ENCODE peak calls at places on chromosomes 7 and 10, in seven cellular contexts. L, R, Y, F, G, S and W are unnamed samples.

GRCh38 chr10:43402880-43403452 is 6.0 kb downstream of the HNRNPF start:
- DNase-seq in L (no peak), R (no peak), Y (no peak), F (no peak), G (no peak), S (no peak), W (no peak)

GRCh38 chr7:95917622-95918021 is 145.3 kb downstream of the DYNC1I1 start:
- DNase-seq in L (no peak), R (no peak), Y (no peak), F (no peak), G (no peak), S (no peak), W (no peak)

GRCh38 chr7:157792241-157792950 is 455.6 kb downstream of the DNAJB6 start:
- DNase-seq in L (no peak), R (no peak), Y (no peak), F (no peak), G (no peak), S (no peak), W (no peak)

GRCh38 chr7:135499818-135500217 is 10.1 kb downstream of the CNOT4 start:
- DNase-seq in L (no peak), R (no peak), Y (no peak), F (no peak), G (no peak), S (no peak), W (no peak)

GRCh38 chr10:24974978-24975377 is 22.6 kb upstream of the PRTFDC1 start:
- DNase-seq in L (no peak), R (peak; percentile 53), Y (no peak), F (no peak), G (no peak), S (no peak), W (no peak)

GRCh38 chr7:151455690-151456089 is 15.7 kb upstream of the CRYGN start:
- DNase-seq in L (no peak), R (no peak), Y (no peak), F (no peak), G (no peak), S (no peak), W (no peak)

GRCh38 chr7:101586078-101586941 is 42.8 kb downstream of the MYL10 start:
- DNase-seq in L (peak; percentile 24), R (no peak), Y (no peak), F (no peak), G (no peak), S (peak; percentile 81), W (no peak)

GRCh38 chr10:130066743-130067142 is 43.9 kb downstream of the C10orf143 start:
- DNase-seq in L (no peak), R (no peak), Y (no peak), F (no peak), G (no peak), S (no peak), W (no peak)

GRCh38 chr10:133536198-133536597 is 9.0 kb downstream of the CYP2E1 start:
- DNase-seq in L (no peak), R (no peak), Y (no peak), F (no peak), G (no peak), S (no peak), W (no peak)

GRCh38 chr7:28036748-28037147 is 143.8 kb downstream of the JAZF1 start:
- DNase-seq in L (peak; percentile 74), R (no peak), Y (no peak), F (no peak), G (peak; percentile 71), S (no peak), W (no peak)

GRCh38 chr7:39595102-39595620 is 28.2 kb upstream of the RALA start:
- DNase-seq in L (no peak), R (no peak), Y (no peak), F (no peak), G (no peak), S (no peak), W (peak; percentile 28)

GRCh38 chr10:44937201-44938005 is 22.2 kb upstream of the RASSF4 start:
- DNase-seq in L (no peak), R (no peak), Y (no peak), F (no peak), G (no peak), S (no peak), W (no peak)

GRCh38 chr7:133437544-133437943 is 184.7 kb downstream of the EXOC4 start:
- DNase-seq in L (no peak), R (no peak), Y (no peak), F (no peak), G (no peak), S (no peak), W (no peak)

GRCh38 chr10:84543948-84544347 is 215.6 kb downstream of the CCSER2 start:
- DNase-seq in L (no peak), R (no peak), Y (no peak), F (no peak), G (peak; percentile 57), S (peak; percentile 37), W (no peak)

GRCh38 chr10:51896849-51897248 is 197.5 kb upstream of the CSTF2T start:
- DNase-seq in L (no peak), R (no peak), Y (no peak), F (no peak), G (no peak), S (no peak), W (no peak)

GRCh38 chr10:17851611-17852010 is 42.5 kb downstream of the MRC1 start:
- DNase-seq in L (peak; percentile 57), R (peak; percentile 58), Y (no peak), F (no peak), G (no peak), S (no peak), W (no peak)

GRCh38 chr10:62853710-62854109 is 37.5 kb upstream of the EGR2 start:
- DNase-seq in L (no peak), R (no peak), Y (no peak), F (peak; percentile 49), G (no peak), S (no peak), W (no peak)

GRCh38 chr7:142797342-142797798 is 26.6 kb downstream of the PRSS2 start:
- DNase-seq in L (no peak), R (no peak), Y (peak; percentile 61), F (peak; percentile 23), G (peak; percentile 35), S (no peak), W (no peak)

DNA sequence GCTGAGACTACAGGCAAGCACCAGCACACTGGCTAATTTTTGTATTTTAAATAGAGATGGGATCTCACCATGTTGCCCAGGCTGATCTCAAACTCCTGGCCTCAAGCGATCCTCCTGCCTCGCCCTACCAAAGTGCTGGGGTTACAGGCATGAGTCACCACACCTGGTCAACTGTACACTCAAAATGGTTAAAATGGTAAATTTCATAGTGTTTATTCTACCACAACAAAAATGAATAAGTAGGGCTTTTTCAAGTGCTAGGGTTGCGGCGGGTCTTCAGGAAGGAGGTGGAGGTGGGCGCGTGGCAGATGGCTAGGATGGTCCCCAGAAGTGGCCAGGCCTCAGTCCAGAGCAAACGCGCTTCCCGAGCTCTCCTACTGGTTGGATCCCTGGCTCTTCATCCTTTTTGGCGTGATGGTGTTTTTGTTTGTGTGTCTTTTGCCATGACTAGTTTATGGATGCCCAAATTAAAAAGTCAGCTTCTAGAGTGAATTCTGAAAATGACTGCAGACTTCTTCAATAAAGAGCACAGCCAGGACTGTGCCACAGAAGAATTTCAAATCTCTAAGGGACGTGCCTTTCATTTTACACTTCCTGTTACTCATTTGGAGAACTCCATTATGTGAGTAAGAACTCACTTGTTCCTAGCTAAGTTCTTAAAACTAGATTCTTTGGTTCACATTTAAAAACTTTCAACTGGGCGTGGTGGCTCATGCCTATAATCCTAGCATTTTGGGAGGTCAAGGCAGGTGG is 73.9 kb downstream of the TMEM130 start:
- DNase-seq in L (no peak), R (no peak), Y (no peak), F (peak; percentile 83), G (peak; percentile 49), S (no peak), W (no peak)
- H3K4me3 ChIP-seq in L (no peak overlapping the region), R (no peak overlapping the region), Y (no peak overlapping the region), F (no peak overlapping the region), G (no peak overlapping the region), S (no peak overlapping the region), W (no peak overlapping the region)

GRCh38 chr7:19623676-19624075 is 85.2 kb downstream of the POLR1F start:
- DNase-seq in L (no peak), R (no peak), Y (no peak), F (no peak), G (peak; percentile 2), S (no peak), W (no peak)

GRCh38 chr7:19619122-19619521 is 89.7 kb downstream of the POLR1F start:
- DNase-seq in L (no peak), R (no peak), Y (no peak), F (no peak), G (no peak), S (no peak), W (no peak)

GRCh38 chr7:19620470-19620869 is 88.4 kb downstream of the POLR1F start:
- DNase-seq in L (no peak), R (no peak), Y (no peak), F (no peak), G (peak; percentile 20), S (no peak), W (no peak)

GRCh38 chr7:19617921-19618320 is 90.9 kb downstream of the POLR1F start:
- DNase-seq in L (no peak), R (no peak), Y (no peak), F (no peak), G (peak; percentile 32), S (no peak), W (no peak)

DNA sequence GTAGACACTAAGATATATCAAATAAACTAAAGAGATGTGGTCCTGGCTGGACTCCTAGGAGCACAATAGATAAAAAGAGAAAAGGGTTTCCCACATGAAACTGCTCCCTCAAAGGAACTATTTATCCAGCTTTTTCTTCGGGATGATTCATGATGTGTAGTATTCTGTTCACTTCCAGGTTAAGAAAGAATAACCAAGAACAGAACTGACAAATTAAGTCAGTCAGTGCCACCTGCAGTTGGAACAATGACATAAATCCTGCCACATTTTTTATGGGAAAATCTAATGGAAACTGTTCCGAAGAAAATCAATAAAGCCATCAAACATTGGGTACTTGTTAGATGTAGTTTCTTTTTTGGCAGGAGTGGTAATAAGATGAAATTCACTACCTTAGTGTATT is 87.1 kb downstream of the POLR1F start:
- DNase-seq in L (no peak), R (no peak), Y (no peak), F (no peak), G (no peak), S (no peak), W (no peak)
- TF ChIP-seq CTCF in L (no peak), R (no peak), Y (no peak), F (no peak), G (peak; percentile 32), S (no peak), W (peak; percentile 44)

DNA sequence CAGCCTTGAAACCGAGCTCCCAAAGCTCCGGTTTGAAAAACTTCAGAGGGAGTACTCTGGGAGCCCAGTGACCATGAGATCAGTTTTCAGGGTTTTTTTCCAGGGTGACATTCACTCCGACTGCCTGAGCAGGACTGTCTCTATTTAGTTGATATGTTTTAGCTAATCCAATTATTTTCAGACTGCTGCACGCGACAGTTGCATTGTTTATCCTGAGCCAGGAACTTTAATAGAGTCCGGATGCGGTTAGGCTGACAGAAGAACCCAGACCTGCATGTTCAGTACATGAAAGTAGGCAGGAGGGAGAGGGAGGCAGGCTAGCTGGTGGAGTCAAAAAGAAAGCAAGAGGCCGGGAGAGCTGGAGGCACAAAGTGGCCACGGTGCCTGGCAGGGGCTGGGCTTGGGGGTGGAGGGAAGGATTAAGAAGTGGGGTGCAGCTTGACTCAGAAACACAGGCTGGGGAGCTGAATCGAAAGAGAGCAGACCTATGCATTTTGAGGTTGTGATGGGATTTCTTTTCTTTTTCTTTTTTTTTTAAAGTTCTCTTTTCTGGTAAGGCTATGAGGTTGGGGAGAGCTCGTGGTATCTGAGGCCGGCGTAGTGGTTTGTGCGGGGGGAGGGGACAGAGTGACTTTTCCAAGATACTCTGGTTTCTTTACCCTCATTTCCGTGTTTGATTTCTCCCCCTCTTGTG is 5.7 kb downstream of the GATA3 start:
- DNase-seq in L (no peak), R (no peak), Y (peak; percentile 41), F (peak; percentile 68), G (no peak), S (no peak), W (no peak)
- H3K4me3 ChIP-seq in L (no peak overlapping the region), R (peak overlapping the region; percentile 29), Y (no peak overlapping the region), F (peak overlapping the region; percentile 16), G (no peak overlapping the region), S (peak overlapping the region; percentile 74), W (no peak overlapping the region)

GRCh38 chr10:114110174-114110972 is 63.6 kb downstream of the CCDC186 start:
- DNase-seq in L (no peak), R (no peak), Y (peak; percentile 33), F (no peak), G (no peak), S (peak; percentile 69), W (no peak)
- TF ChIP-seq CTCF in L (no peak), R (peak; percentile 24), Y (peak; percentile 71), F (peak; percentile 30), G (peak; percentile 64), S (peak; percentile 75), W (peak; percentile 58)